ENCODE peak calls at places on chromosome 12, in seven cellular contexts. One of them, this sample, is unnamed.

GRCh38 chr12:72289633-72290032 is 17.5 kb downstream of the TRHDE start:
- DNase-seq in heart left ventricle: no peak
- DNase-seq in GM13977: no peak
- DNase-seq in IMR-90: peak
- DNase-seq in GM06990: no peak
- DNase-seq in heart right ventricle: no peak
- DNase-seq in GM23338: no peak
- DNase-seq in this sample: no peak

GRCh38 chr12:19750116-19750644 is 310.9 kb downstream of the AEBP2 start:
- DNase-seq in heart left ventricle: no peak
- DNase-seq in GM13977: no peak
- DNase-seq in IMR-90: no peak
- DNase-seq in GM06990: no peak
- DNase-seq in heart right ventricle: no peak
- DNase-seq in GM23338: no peak
- DNase-seq in this sample: no peak

GRCh38 chr12:14460212-14460841 is 94.8 kb downstream of the ATF7IP start:
- DNase-seq in heart left ventricle: no peak
- DNase-seq in GM13977: no peak
- DNase-seq in IMR-90: no peak
- DNase-seq in GM06990: no peak
- DNase-seq in heart right ventricle: no peak
- DNase-seq in GM23338: no peak
- DNase-seq in this sample: no peak

GRCh38 chr12:113403435-113404415 is at the start of gene SDS:
- DNase-seq in heart left ventricle: peak
- DNase-seq in GM13977: no peak
- DNase-seq in IMR-90: peak
- DNase-seq in GM06990: no peak
- DNase-seq in heart right ventricle: peak
- DNase-seq in GM23338: no peak
- DNase-seq in this sample: no peak

GRCh38 chr12:55820679-55821078 is 2.8 kb downstream of the ORMDL2 start:
- DNase-seq in heart left ventricle: no peak
- DNase-seq in GM13977: no peak
- DNase-seq in IMR-90: no peak
- DNase-seq in GM06990: no peak
- DNase-seq in heart right ventricle: no peak
- DNase-seq in GM23338: peak
- DNase-seq in this sample: no peak

GRCh38 chr12:8779862-8780261 is 42.6 kb upstream of the A2ML1 start:
- DNase-seq in heart left ventricle: no peak
- DNase-seq in GM13977: no peak
- DNase-seq in IMR-90: no peak
- DNase-seq in GM06990: no peak
- DNase-seq in heart right ventricle: no peak
- DNase-seq in GM23338: no peak
- DNase-seq in this sample: no peak

GRCh38 chr12:49965836-49966235 is 4.2 kb downstream of the AQP5 start:
- DNase-seq in heart left ventricle: no peak
- DNase-seq in GM13977: no peak
- DNase-seq in IMR-90: no peak
- DNase-seq in GM06990: no peak
- DNase-seq in heart right ventricle: no peak
- DNase-seq in GM23338: no peak
- DNase-seq in this sample: no peak

GRCh38 chr12:81257952-81258551 is 180.2 kb downstream of the ACSS3 start:
- DNase-seq in heart left ventricle: no peak
- DNase-seq in GM13977: no peak
- DNase-seq in IMR-90: peak
- DNase-seq in GM06990: no peak
- DNase-seq in heart right ventricle: no peak
- DNase-seq in GM23338: peak
- DNase-seq in this sample: peak

GRCh38 chr12:15423629-15424028 is 101.3 kb downstream of the PTPRO start:
- DNase-seq in heart left ventricle: no peak
- DNase-seq in GM13977: no peak
- DNase-seq in IMR-90: no peak
- DNase-seq in GM06990: no peak
- DNase-seq in heart right ventricle: no peak
- DNase-seq in GM23338: no peak
- DNase-seq in this sample: no peak

GRCh38 chr12:68367903-68368302 is 35.7 kb upstream of the MDM1 start:
- DNase-seq in heart left ventricle: no peak
- DNase-seq in GM13977: no peak
- DNase-seq in IMR-90: no peak
- DNase-seq in GM06990: no peak
- DNase-seq in heart right ventricle: no peak
- DNase-seq in GM23338: peak
- DNase-seq in this sample: no peak

GRCh38 chr12:46944104-46944503 is 118.3 kb upstream of the SLC38A4 start:
- DNase-seq in heart left ventricle: no peak
- DNase-seq in GM13977: no peak
- DNase-seq in IMR-90: peak
- DNase-seq in GM06990: no peak
- DNase-seq in heart right ventricle: no peak
- DNase-seq in GM23338: no peak
- DNase-seq in this sample: peak

GRCh38 chr12:50458606-50459005 is 46.2 kb upstream of the DIP2B start:
- DNase-seq in heart left ventricle: no peak
- DNase-seq in GM13977: no peak
- DNase-seq in IMR-90: peak
- DNase-seq in GM06990: no peak
- DNase-seq in heart right ventricle: no peak
- DNase-seq in GM23338: no peak
- DNase-seq in this sample: peak

GRCh38 chr12:108043750-108044149 is 85.3 kb upstream of the WSCD2 start:
- DNase-seq in heart left ventricle: no peak
- DNase-seq in GM13977: no peak
- DNase-seq in IMR-90: no peak
- DNase-seq in GM06990: no peak
- DNase-seq in heart right ventricle: no peak
- DNase-seq in GM23338: peak
- DNase-seq in this sample: no peak

GRCh38 chr12:131046813-131047788 is 93.4 kb downstream of the ADGRD1 start:
- DNase-seq in heart left ventricle: peak
- DNase-seq in GM13977: peak
- DNase-seq in IMR-90: no peak
- DNase-seq in GM06990: no peak
- DNase-seq in heart right ventricle: peak
- DNase-seq in GM23338: no peak
- DNase-seq in this sample: no peak

GRCh38 chr12:25958254-25959068 is at the start of gene RASSF8:
- DNase-seq in heart left ventricle: peak
- DNase-seq in GM13977: peak
- DNase-seq in IMR-90: peak
- DNase-seq in GM06990: peak
- DNase-seq in heart right ventricle: peak
- DNase-seq in GM23338: peak
- DNase-seq in this sample: peak

GRCh38 chr12:89343127-89343526 is 9.2 kb downstream of the DUSP6 start:
- DNase-seq in heart left ventricle: peak
- DNase-seq in GM13977: no peak
- DNase-seq in IMR-90: no peak
- DNase-seq in GM06990: no peak
- DNase-seq in heart right ventricle: peak
- DNase-seq in GM23338: no peak
- DNase-seq in this sample: no peak

GRCh38 chr12:122203301-122203967 is at the start of gene B3GNT4:
- DNase-seq in heart left ventricle: peak
- DNase-seq in GM13977: peak
- DNase-seq in IMR-90: peak
- DNase-seq in GM06990: peak
- DNase-seq in heart right ventricle: peak
- DNase-seq in GM23338: peak
- DNase-seq in this sample: no peak

GRCh38 chr12:44628180-44628579 is 247.9 kb downstream of the NELL2 start:
- DNase-seq in heart left ventricle: no peak
- DNase-seq in GM13977: no peak
- DNase-seq in IMR-90: no peak
- DNase-seq in GM06990: no peak
- DNase-seq in heart right ventricle: no peak
- DNase-seq in GM23338: no peak
- DNase-seq in this sample: no peak

GRCh38 chr12:130075497-130076076 is 86.7 kb upstream of the FZD10 start:
- DNase-seq in heart left ventricle: no peak
- DNase-seq in GM13977: no peak
- DNase-seq in IMR-90: no peak
- DNase-seq in GM06990: no peak
- DNase-seq in heart right ventricle: no peak
- DNase-seq in GM23338: no peak
- DNase-seq in this sample: no peak

GRCh38 chr12:26317942-26318565 is 122.7 kb downstream of the SSPN start:
- DNase-seq in heart left ventricle: no peak
- DNase-seq in GM13977: peak
- DNase-seq in IMR-90: peak
- DNase-seq in GM06990: peak
- DNase-seq in heart right ventricle: no peak
- DNase-seq in GM23338: no peak
- DNase-seq in this sample: peak

GRCh38 chr12:14952295-14952995 is 9.0 kb downstream of the ARHGDIB start:
- DNase-seq in heart left ventricle: no peak
- DNase-seq in GM13977: peak
- DNase-seq in IMR-90: peak
- DNase-seq in GM06990: no peak
- DNase-seq in heart right ventricle: no peak
- DNase-seq in GM23338: no peak
- DNase-seq in this sample: peak

GRCh38 chr12:14768823-14769405 is 34.4 kb downstream of the WBP11 start:
- DNase-seq in heart left ventricle: no peak
- DNase-seq in GM13977: no peak
- DNase-seq in IMR-90: peak
- DNase-seq in GM06990: peak
- DNase-seq in heart right ventricle: no peak
- DNase-seq in GM23338: peak
- DNase-seq in this sample: no peak

GRCh38 chr12:93256258-93256969 is 121.3 kb upstream of the NUDT4 start:
- DNase-seq in heart left ventricle: no peak
- DNase-seq in GM13977: no peak
- DNase-seq in IMR-90: no peak
- DNase-seq in GM06990: no peak
- DNase-seq in heart right ventricle: no peak
- DNase-seq in GM23338: no peak
- DNase-seq in this sample: no peak

DNA sequence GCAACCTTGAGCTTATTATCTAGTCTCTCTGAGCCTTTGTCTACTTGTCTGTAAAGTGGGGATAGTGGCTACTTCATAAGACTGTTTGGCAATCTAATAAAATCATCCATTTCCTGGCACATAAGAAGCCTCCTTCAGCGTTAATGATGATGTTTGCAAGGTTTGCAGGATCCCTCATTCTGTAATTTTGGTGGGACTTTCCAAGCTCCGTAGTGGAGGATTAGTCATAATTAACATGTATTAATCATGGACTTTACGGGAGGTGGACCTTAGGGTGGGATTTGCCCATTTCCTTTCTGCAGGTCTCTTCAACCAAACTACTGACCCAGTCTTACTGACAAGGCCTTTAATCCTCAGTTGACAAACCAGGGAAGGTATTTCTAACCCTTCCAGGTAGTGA is 66.2 kb downstream of the NTF3 start:
- DNase-seq in heart left ventricle: no peak
- DNase-seq in GM13977: no peak
- DNase-seq in IMR-90: peak
- DNase-seq in GM06990: no peak
- DNase-seq in heart right ventricle: no peak
- DNase-seq in GM23338: no peak
- DNase-seq in this sample: no peak
- TF ChIP-seq CTCF in heart left ventricle: no peak
- TF ChIP-seq CTCF in GM13977: no peak
- TF ChIP-seq CTCF in IMR-90: no peak
- TF ChIP-seq CTCF in GM06990: no peak
- TF ChIP-seq CTCF in heart right ventricle: no peak
- TF ChIP-seq CTCF in GM23338: no peak
- TF ChIP-seq CTCF in this sample: no peak

DNA sequence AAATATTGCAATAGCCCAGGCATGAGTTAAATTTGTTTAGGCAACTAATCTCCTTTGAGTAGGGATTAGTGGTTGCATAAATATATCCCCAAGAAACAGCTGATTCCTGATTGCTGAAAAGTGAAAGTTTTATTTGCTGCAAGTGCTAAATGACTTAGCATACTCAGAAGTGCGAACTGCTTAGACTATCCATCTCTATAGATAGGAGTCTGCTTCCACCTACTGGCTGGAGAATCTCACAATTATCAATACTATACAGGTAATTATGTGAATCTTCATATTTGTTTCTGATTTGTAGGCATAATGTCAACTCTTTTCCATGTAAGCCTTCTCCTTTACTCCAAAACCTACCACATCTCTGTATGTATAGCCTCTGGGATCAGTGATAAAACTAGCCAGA is 11.9 kb upstream of the SLCO1B3 start:
- DNase-seq in heart left ventricle: no peak
- DNase-seq in GM13977: no peak
- DNase-seq in IMR-90: no peak
- DNase-seq in GM06990: no peak
- DNase-seq in heart right ventricle: no peak
- DNase-seq in GM23338: peak
- DNase-seq in this sample: no peak
- TF ChIP-seq CTCF in heart left ventricle: peak
- TF ChIP-seq CTCF in GM13977: peak
- TF ChIP-seq CTCF in IMR-90: no peak
- TF ChIP-seq CTCF in GM06990: peak
- TF ChIP-seq CTCF in heart right ventricle: peak
- TF ChIP-seq CTCF in GM23338: peak
- TF ChIP-seq CTCF in this sample: no peak

GRCh38 chr12:67268896-67269631 is at the start of gene CAND1:
- DNase-seq in heart left ventricle: peak
- DNase-seq in GM13977: peak
- DNase-seq in IMR-90: peak
- DNase-seq in GM06990: peak
- DNase-seq in heart right ventricle: peak
- DNase-seq in GM23338: peak
- DNase-seq in this sample: peak
- TF ChIP-seq CTCF in heart left ventricle: peak
- TF ChIP-seq CTCF in GM13977: peak
- TF ChIP-seq CTCF in IMR-90: no peak
- TF ChIP-seq CTCF in GM06990: no peak
- TF ChIP-seq CTCF in heart right ventricle: peak
- TF ChIP-seq CTCF in GM23338: no peak
- TF ChIP-seq CTCF in this sample: peak

GRCh38 chr12:53214221-53214620 is 7.2 kb upstream of the ITGB7 start:
- DNase-seq in heart left ventricle: no peak
- DNase-seq in GM13977: no peak
- DNase-seq in IMR-90: no peak
- DNase-seq in GM06990: no peak
- DNase-seq in heart right ventricle: no peak
- DNase-seq in GM23338: no peak
- DNase-seq in this sample: no peak

GRCh38 chr12:53214687-53215455 is 7.8 kb upstream of the ITGB7 start:
- DNase-seq in heart left ventricle: peak
- DNase-seq in GM13977: no peak
- DNase-seq in IMR-90: no peak
- DNase-seq in GM06990: no peak
- DNase-seq in heart right ventricle: peak
- DNase-seq in GM23338: peak
- DNase-seq in this sample: no peak

GRCh38 chr12:53213348-53213747 is 6.3 kb upstream of the ITGB7 start:
- DNase-seq in heart left ventricle: peak
- DNase-seq in GM13977: peak
- DNase-seq in IMR-90: peak
- DNase-seq in GM06990: peak
- DNase-seq in heart right ventricle: peak
- DNase-seq in GM23338: peak
- DNase-seq in this sample: peak

GRCh38 chr12:53211476-53212381 is 4.7 kb upstream of the ITGB7 start:
- DNase-seq in heart left ventricle: no peak
- DNase-seq in GM13977: no peak
- DNase-seq in IMR-90: no peak
- DNase-seq in GM06990: no peak
- DNase-seq in heart right ventricle: no peak
- DNase-seq in GM23338: peak
- DNase-seq in this sample: no peak

GRCh38 chr12:53212931-53213330 is 5.9 kb upstream of the ITGB7 start:
- DNase-seq in heart left ventricle: no peak
- DNase-seq in GM13977: no peak
- DNase-seq in IMR-90: no peak
- DNase-seq in GM06990: no peak
- DNase-seq in heart right ventricle: no peak
- DNase-seq in GM23338: no peak
- DNase-seq in this sample: no peak
- TF ChIP-seq CTCF in heart left ventricle: no peak
- TF ChIP-seq CTCF in GM13977: no peak
- TF ChIP-seq CTCF in IMR-90: no peak
- TF ChIP-seq CTCF in GM06990: no peak
- TF ChIP-seq CTCF in heart right ventricle: no peak
- TF ChIP-seq CTCF in GM23338: no peak
- TF ChIP-seq CTCF in this sample: no peak

This sample was measured in HFFc6.